ENCODE peak calls at places on chromosome 22, in nine cellular contexts. D is RWPE2, S is psoas muscle, Z is HFF-Myc, O is Caco-2, B is tibial artery, M is heart left ventricle, W is cardiac muscle cell, L is kidney epithelial cell. F is an unnamed sample.

GRCh38 chr22:17334983-17335382 is 34.3 kb upstream of the CECR2 start:
- DNase-seq in Z (no peak), B (no peak), S (no peak), L (no peak), D (no peak), O (no peak), M (no peak), W (no peak), F (no peak)

GRCh38 chr22:19965771-19966709 is 24.4 kb upstream of the TXNRD2 start:
- DNase-seq in S (no peak), Z (no peak), M (no peak), B (no peak), L (no peak), D (no peak), W (no peak), O (peak), F (no peak)

GRCh38 chr22:46900549-46900948 is 138.1 kb downstream of the TBC1D22A start:
- DNase-seq in Z (no peak), O (no peak), B (no peak), W (no peak), L (no peak), D (no peak), S (no peak), M (no peak), F (no peak)

GRCh38 chr22:37077802-37078448 is 26.4 kb downstream of the KCTD17 start:
- DNase-seq in B (no peak), M (peak), L (no peak), D (no peak), Z (no peak), W (peak), S (peak), O (peak), F (peak)

GRCh38 chr22:20531404-20532181 is 24.2 kb downstream of the MED15 start:
- DNase-seq in Z (peak), B (peak), M (peak), O (peak), L (peak), S (peak), D (peak), W (peak), F (no peak)

GRCh38 chr22:17742528-17742902 is 31.8 kb downstream of the BID start:
- DNase-seq in O (peak), M (peak), B (no peak), S (peak), D (no peak), W (peak), L (peak), Z (peak), F (peak)

GRCh38 chr22:32987081-32987631 is 71.0 kb downstream of the SYN3 start:
- DNase-seq in D (no peak), M (peak), L (peak), Z (no peak), S (no peak), B (no peak), O (no peak), W (no peak), F (peak)

GRCh38 chr22:27174970-27175369 is 517.6 kb downstream of the MIAT start:
- DNase-seq in Z (no peak), L (no peak), M (no peak), W (no peak), S (no peak), O (no peak), D (no peak), B (no peak), F (no peak)

GRCh38 chr22:17817079-17817478 is 42.8 kb upstream of the BID start:
- DNase-seq in O (no peak), B (no peak), S (no peak), M (no peak), D (no peak), Z (no peak), L (no peak), W (no peak), F (no peak)

GRCh38 chr22:25688627-25689026 is 53.4 kb upstream of the MYO18B start:
- DNase-seq in W (no peak), O (no peak), Z (no peak), L (no peak), M (no peak), D (no peak), B (no peak), S (no peak), F (no peak)

GRCh38 chr22:44289429-44290171 is 23.2 kb downstream of the SHISAL1 start:
- DNase-seq in O (no peak), D (no peak), M (no peak), B (no peak), S (no peak), Z (peak), W (no peak), L (no peak), F (no peak)

GRCh38 chr22:38953577-38954413 is 3.6 kb upstream of the APOBEC3A start:
- DNase-seq in B (peak), W (no peak), L (no peak), M (no peak), S (no peak), O (no peak), D (no peak), Z (no peak), F (no peak)

GRCh38 chr22:25492950-25493790 is 71.3 kb upstream of the GRK3 start:
- DNase-seq in S (no peak), M (no peak), W (no peak), B (no peak), L (no peak), D (no peak), O (no peak), Z (no peak), F (no peak)

DNA sequence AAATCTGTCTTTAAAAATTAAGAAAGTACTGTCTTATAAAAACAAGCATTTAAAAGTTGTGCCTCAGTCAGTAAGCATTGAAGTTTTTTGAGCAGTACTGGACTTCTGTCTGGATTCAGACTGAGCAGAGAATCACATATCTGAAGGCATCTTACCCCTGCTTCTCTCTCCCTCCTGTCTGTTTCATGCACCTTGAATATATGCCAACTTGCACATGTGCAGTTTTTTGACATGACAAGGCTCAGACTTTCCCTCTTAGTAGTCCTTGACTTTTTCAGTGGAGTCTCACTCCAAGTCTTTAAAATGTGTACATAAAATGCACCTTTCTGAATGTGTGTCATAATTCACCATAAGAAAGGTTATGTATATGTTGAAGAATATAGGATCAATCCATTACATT is 19.8 kb downstream of the SPECC1L start:
- DNase-seq in S (no peak), W (no peak), B (no peak), D (no peak), Z (no peak), O (no peak), L (no peak), M (no peak), F (no peak)
- TF ChIP-seq CTCF in S (no peak), W (no peak), B (no peak), D (no peak), Z (no peak), O (no peak), L (no peak), M (no peak), F (no peak)

GRCh38 chr22:40746428-40747220 is 67.3 kb downstream of the MCHR1 start:
- DNase-seq in O (no peak), W (no peak), M (no peak), Z (no peak), B (no peak), D (no peak), L (no peak), S (no peak), F (no peak)
- H3K4me3 ChIP-seq in O (no peak), W (no peak), M (no peak), Z (no peak), B (no peak), D (no peak), L (no peak), S (no peak), F (no peak)

GRCh38 chr22:50148991-50149721 is 21.4 kb upstream of the PANX2 start:
- DNase-seq in L (peak), D (peak), B (no peak), Z (no peak), O (peak), S (no peak), W (peak), M (peak), F (no peak)
- TF ChIP-seq CTCF in L (peak), D (peak), B (peak), Z (peak), O (peak), S (peak), W (peak), M (peak), F (peak)

GRCh38 chr22:30077279-30077678 is 3.0 kb upstream of the HORMAD2 start:
- DNase-seq in D (no peak), W (no peak), L (no peak), S (no peak), M (no peak), B (no peak), Z (no peak), O (peak), F (no peak)

GRCh38 chr22:30080805-30081204 is 541 bp downstream of the HORMAD2 start:
- DNase-seq in S (no peak), W (no peak), D (no peak), L (no peak), M (no peak), B (no peak), Z (no peak), O (no peak), F (no peak)

GRCh38 chr22:30078320-30079311 is 1.6 kb upstream of the HORMAD2 start:
- DNase-seq in W (no peak), S (no peak), O (no peak), Z (no peak), L (no peak), M (no peak), B (no peak), D (no peak), F (no peak)

GRCh38 chr22:30074994-30075393 is 5.3 kb upstream of the HORMAD2 start:
- DNase-seq in L (no peak), W (no peak), D (no peak), S (no peak), M (no peak), O (no peak), B (no peak), Z (no peak), F (no peak)

DNA sequence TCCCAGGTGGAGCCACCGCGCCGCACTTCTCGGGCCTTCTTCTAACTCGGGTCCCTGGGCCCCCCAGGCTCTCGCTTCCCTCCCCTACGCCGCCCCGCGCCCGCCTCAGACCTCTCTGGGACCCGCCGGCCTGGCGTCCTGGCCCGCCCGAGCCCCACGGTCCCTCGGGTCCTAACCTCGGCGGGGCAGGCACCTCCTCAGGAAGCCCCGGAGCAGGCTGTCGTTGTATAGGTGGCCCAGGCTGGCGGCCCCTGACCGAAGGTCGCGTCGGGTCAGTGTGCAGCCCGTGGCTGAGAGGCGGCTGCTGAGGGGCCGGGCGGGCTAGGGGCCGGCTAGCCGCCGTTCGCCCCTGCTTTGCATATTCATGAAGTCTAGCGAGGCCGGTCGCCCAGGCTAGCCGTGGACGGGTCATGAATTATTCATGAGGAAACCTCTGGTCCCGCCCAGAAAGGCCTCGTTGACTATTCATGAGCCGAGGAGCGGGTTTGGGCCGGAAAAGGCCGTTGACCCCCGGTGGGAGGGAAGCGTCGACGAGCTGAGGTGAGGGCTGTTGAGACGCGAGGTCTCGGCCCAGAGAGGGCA is at the start of gene HORMAD2:
- DNase-seq in B (no peak), M (no peak), W (peak), L (peak), Z (no peak), D (no peak), S (no peak), O (no peak), F (peak)
- H3K4me3 ChIP-seq in B (no peak), M (peak), W (no peak), L (peak), Z (no peak), D (no peak), S (peak), O (no peak), F (peak)

F was measured in astrocyte of the cerebellum.